ENCODE peak calls at places on chromosomes 2 and 18, in nine cellular contexts. S, G, Q, Y, T, P, A, C and H are unnamed samples.

GRCh38 chr2:150570712-150571111 is 83.2 kb upstream of the RND3 start:
- DNase-seq in T (no peak), Q (no peak), Y (peak), S (no peak), G (no peak), A (peak), C (no peak), P (no peak), H (no peak)

GRCh38 chr2:68692511-68692910 is 42.1 kb upstream of the ARHGAP25 start:
- DNase-seq in Y (no peak), S (no peak), G (no peak), A (no peak), P (no peak), Q (no peak), C (no peak), T (no peak), H (no peak)

GRCh38 chr2:40606862-40607261 is 155.0 kb upstream of the SLC8A1 start:
- DNase-seq in P (no peak), G (no peak), C (no peak), S (no peak), Q (no peak), T (no peak), A (no peak), Y (no peak), H (no peak)

GRCh38 chr2:69241039-69241586 is 145.9 kb downstream of the GFPT1 start:
- DNase-seq in S (no peak), G (no peak), Q (no peak), P (no peak), T (no peak), A (no peak), C (no peak), Y (no peak), H (no peak)

GRCh38 chr18:2979027-2979570 is 33.8 kb downstream of the LPIN2 start:
- DNase-seq in A (no peak), C (no peak), S (no peak), Y (no peak), P (no peak), T (no peak), G (no peak), Q (no peak), H (no peak)

GRCh38 chr2:239180526-239181073 is 220.2 kb downstream of the HDAC4 start:
- DNase-seq in T (no peak), P (no peak), S (no peak), G (no peak), C (peak), A (no peak), Y (no peak), Q (no peak), H (no peak)

GRCh38 chr18:8151176-8151575 is 458.1 kb upstream of the RAB12 start:
- DNase-seq in Y (no peak), T (no peak), S (no peak), A (no peak), C (no peak), Q (no peak), G (no peak), P (no peak), H (no peak)

GRCh38 chr2:43132523-43133301 is 93.7 kb downstream of the ZFP36L2 start:
- DNase-seq in C (no peak), G (no peak), Y (no peak), Q (no peak), A (no peak), P (no peak), S (no peak), T (no peak), H (no peak)

GRCh38 chr2:120353931-120354330 is 8.0 kb downstream of the INHBB start:
- DNase-seq in C (no peak), Y (no peak), S (no peak), P (no peak), T (no peak), A (no peak), G (no peak), Q (no peak), H (no peak)

GRCh38 chr2:239297142-239298125 is 103.4 kb downstream of the HDAC4 start:
- DNase-seq in Y (no peak), G (no peak), C (no peak), P (no peak), Q (no peak), S (no peak), T (no peak), A (no peak), H (no peak)

GRCh38 chr18:74652392-74652988 is 54.8 kb downstream of the ZNF407 start:
- DNase-seq in G (peak), Q (no peak), S (peak), A (no peak), P (no peak), Y (peak), T (no peak), C (no peak), H (no peak)

GRCh38 chr18:5506174-5506573 is 37.6 kb downstream of the EPB41L3 start:
- DNase-seq in A (no peak), Y (no peak), C (no peak), G (no peak), S (no peak), Q (no peak), T (no peak), P (no peak), H (no peak)

GRCh38 chr2:232772540-232772939 is 3.8 kb downstream of the KCNJ13 start:
- DNase-seq in P (no peak), Q (no peak), Y (no peak), S (no peak), G (no peak), C (no peak), A (no peak), T (no peak), H (no peak)

GRCh38 chr18:2293109-2293839 is 278.0 kb downstream of the METTL4 start:
- DNase-seq in Q (no peak), Y (no peak), C (no peak), S (peak), P (peak), T (no peak), G (no peak), A (no peak), H (no peak)

GRCh38 chr2:43152186-43152585 is 74.2 kb downstream of the ZFP36L2 start:
- DNase-seq in T (no peak), Q (no peak), P (no peak), A (no peak), G (no peak), S (no peak), Y (no peak), C (no peak), H (no peak)

GRCh38 chr2:190929919-190930318 is 49.3 kb downstream of the GLS start:
- DNase-seq in Q (no peak), A (no peak), C (no peak), S (no peak), T (no peak), G (no peak), P (no peak), Y (no peak), H (no peak)

GRCh38 chr18:69580107-69580506 is 179.4 kb downstream of the DOK6 start:
- DNase-seq in S (peak), C (no peak), Y (peak), A (no peak), G (no peak), P (no peak), T (no peak), Q (no peak), H (no peak)

GRCh38 chr2:159946326-159946992 is 116.0 kb downstream of the PLA2R1 start:
- DNase-seq in P (no peak), G (no peak), Y (no peak), S (no peak), T (no peak), A (no peak), C (no peak), Q (no peak), H (no peak)

GRCh38 chr18:78965917-78966878 is 13.4 kb upstream of the SALL3 start:
- DNase-seq in G (no peak), C (no peak), A (no peak), T (no peak), P (no peak), Q (no peak), Y (no peak), S (no peak), H (no peak)

GRCh38 chr2:45675130-45675812 is 23.8 kb downstream of the PRKCE start:
- DNase-seq in A (no peak), S (no peak), T (peak), P (no peak), C (no peak), Q (no peak), G (no peak), Y (no peak), H (no peak)

GRCh38 chr2:211512746-211513145 is 956.3 kb downstream of the CPS1 start:
- DNase-seq in C (no peak), T (no peak), G (no peak), Q (no peak), S (no peak), Y (no peak), P (no peak), A (no peak), H (no peak)

GRCh38 chr2:144310484-144310883 is 209.4 kb downstream of the ZEB2 start:
- DNase-seq in S (no peak), C (no peak), P (no peak), Y (no peak), G (no peak), T (no peak), A (no peak), Q (no peak), H (no peak)

GRCh38 chr2:223563462-223563861 is 38.7 kb downstream of the SCG2 start:
- DNase-seq in G (no peak), C (no peak), P (no peak), A (peak), S (peak), T (peak), Q (no peak), Y (peak), H (no peak)

GRCh38 chr2:240712121-240712520 is 20.5 kb downstream of the AQP12A start:
- DNase-seq in S (no peak), T (no peak), C (no peak), A (no peak), Q (no peak), P (no peak), Y (no peak), G (no peak), H (no peak)

GRCh38 chr2:69184224-69184623 is 171.2 kb downstream of the ANTXR1 start:
- DNase-seq in G (no peak), Y (no peak), T (peak), P (no peak), C (no peak), S (no peak), Q (no peak), A (no peak), H (no peak)

GRCh38 chr18:58152216-58152615 is 108.2 kb downstream of the NEDD4L start:
- DNase-seq in T (no peak), Q (no peak), S (no peak), A (no peak), Y (no peak), P (no peak), G (no peak), C (no peak), H (no peak)

GRCh38 chr2:66239655-66240054 is 195.3 kb upstream of the MEIS1 start:
- DNase-seq in G (no peak), P (no peak), C (no peak), A (no peak), S (no peak), Y (no peak), T (no peak), Q (no peak), H (no peak)

GRCh38 chr2:16774980-16775963 is 109.6 kb upstream of the CYRIA start:
- DNase-seq in Q (peak), P (no peak), Y (no peak), T (no peak), G (peak), C (peak), S (peak), A (no peak), H (no peak)

GRCh38 chr2:241034490-241035141 is 36.2 kb downstream of the SNED1 start:
- DNase-seq in T (no peak), Y (no peak), Q (no peak), G (no peak), P (no peak), C (peak), S (no peak), A (no peak), H (no peak)

GRCh38 chr2:68739261-68740183 is 4.9 kb downstream of the ARHGAP25 start:
- DNase-seq in S (no peak), P (peak), G (no peak), C (no peak), T (no peak), A (no peak), Y (no peak), Q (no peak), H (no peak)

GRCh38 chr2:200602584-200602983 is 16.8 kb downstream of the AOX1 start:
- DNase-seq in P (no peak), G (no peak), T (no peak), A (no peak), Y (no peak), C (no peak), S (no peak), Q (no peak), H (no peak)

GRCh38 chr2:133130548-133131246 is 437.6 kb downstream of the NCKAP5 start:
- DNase-seq in Y (peak), S (no peak), T (peak), Q (no peak), G (no peak), A (no peak), C (no peak), P (no peak), H (no peak)

GRCh38 chr2:216274194-216274593 is 98.1 kb downstream of the MARCHF4 start:
- DNase-seq in Q (no peak), P (no peak), T (no peak), G (no peak), S (no peak), Y (no peak), C (no peak), A (no peak), H (no peak)